ENCODE peak calls at places on chromosomes 5 and 9, in six cellular contexts. One of them, this sample, is unnamed.
A peak's percentile ranks its signal among the peaks of the same experiment; 100 is the strongest.

GRCh38 chr9:136808075-136808780 is 480 bp downstream of the RABL6 start:
- DNase-seq in tibial nerve: no peak
- DNase-seq in CD4-positive, CD25-positive, alpha-beta regulatory T cell: peak; percentile 49
- DNase-seq in A549: no peak
- DNase-seq in fibroblast of lung: no peak
- DNase-seq in uterus: no peak
- DNase-seq in this sample: peak; percentile 63

GRCh38 chr5:2841208-2841607 is 89.7 kb upstream of the IRX2 start:
- DNase-seq in tibial nerve: no peak
- DNase-seq in CD4-positive, CD25-positive, alpha-beta regulatory T cell: no peak
- DNase-seq in A549: no peak
- DNase-seq in fibroblast of lung: no peak
- DNase-seq in uterus: no peak
- DNase-seq in this sample: no peak

GRCh38 chr9:37471942-37472679 is 6.9 kb upstream of the ZBTB5 start:
- DNase-seq in tibial nerve: peak; percentile 13
- DNase-seq in CD4-positive, CD25-positive, alpha-beta regulatory T cell: no peak
- DNase-seq in A549: peak; percentile 89
- DNase-seq in fibroblast of lung: peak; percentile 74
- DNase-seq in uterus: no peak
- DNase-seq in this sample: no peak

GRCh38 chr5:179319741-179320281 is 25.4 kb downstream of the ADAMTS2 start:
- DNase-seq in tibial nerve: no peak
- DNase-seq in CD4-positive, CD25-positive, alpha-beta regulatory T cell: no peak
- DNase-seq in A549: no peak
- DNase-seq in fibroblast of lung: peak; percentile 52
- DNase-seq in uterus: no peak
- DNase-seq in this sample: no peak

GRCh38 chr5:16914584-16914983 is 21.5 kb downstream of the MYO10 start:
- DNase-seq in tibial nerve: no peak
- DNase-seq in CD4-positive, CD25-positive, alpha-beta regulatory T cell: no peak
- DNase-seq in A549: no peak
- DNase-seq in fibroblast of lung: no peak
- DNase-seq in uterus: no peak
- DNase-seq in this sample: no peak

GRCh38 chr5:44051591-44051990 is 337.6 kb downstream of the FGF10 start:
- DNase-seq in tibial nerve: no peak
- DNase-seq in CD4-positive, CD25-positive, alpha-beta regulatory T cell: no peak
- DNase-seq in A549: no peak
- DNase-seq in fibroblast of lung: no peak
- DNase-seq in uterus: no peak
- DNase-seq in this sample: no peak

GRCh38 chr5:107294669-107295068 is 376.1 kb downstream of the EFNA5 start:
- DNase-seq in tibial nerve: no peak
- DNase-seq in CD4-positive, CD25-positive, alpha-beta regulatory T cell: no peak
- DNase-seq in A549: no peak
- DNase-seq in fibroblast of lung: no peak
- DNase-seq in uterus: no peak
- DNase-seq in this sample: no peak

GRCh38 chr9:125366676-125367075 is 105.0 kb downstream of the GAPVD1 start:
- DNase-seq in tibial nerve: no peak
- DNase-seq in CD4-positive, CD25-positive, alpha-beta regulatory T cell: no peak
- DNase-seq in A549: no peak
- DNase-seq in fibroblast of lung: no peak
- DNase-seq in uterus: no peak
- DNase-seq in this sample: no peak

GRCh38 chr9:136951541-136952353 is at the start of gene LCN12:
- DNase-seq in tibial nerve: no peak
- DNase-seq in CD4-positive, CD25-positive, alpha-beta regulatory T cell: no peak
- DNase-seq in A549: no peak
- DNase-seq in fibroblast of lung: no peak
- DNase-seq in uterus: no peak
- DNase-seq in this sample: peak; percentile 19

GRCh38 chr9:115192280-115192679 is 74.3 kb upstream of the TNC start:
- DNase-seq in tibial nerve: peak; percentile 36
- DNase-seq in CD4-positive, CD25-positive, alpha-beta regulatory T cell: no peak
- DNase-seq in A549: no peak
- DNase-seq in fibroblast of lung: no peak
- DNase-seq in uterus: no peak
- DNase-seq in this sample: no peak

GRCh38 chr9:127682351-127683136 is 24.2 kb upstream of the CFAP157 start:
- DNase-seq in tibial nerve: no peak
- DNase-seq in CD4-positive, CD25-positive, alpha-beta regulatory T cell: no peak
- DNase-seq in A549: no peak
- DNase-seq in fibroblast of lung: no peak
- DNase-seq in uterus: no peak
- DNase-seq in this sample: no peak

GRCh38 chr5:10595678-10596309 is 31.9 kb downstream of the ANKRD33B start:
- DNase-seq in tibial nerve: peak; percentile 60
- DNase-seq in CD4-positive, CD25-positive, alpha-beta regulatory T cell: no peak
- DNase-seq in A549: peak; percentile 92
- DNase-seq in fibroblast of lung: peak; percentile 92
- DNase-seq in uterus: peak; percentile 73
- DNase-seq in this sample: no peak

GRCh38 chr5:179436321-179437122 is 91.3 kb upstream of the ADAMTS2 start:
- DNase-seq in tibial nerve: no peak
- DNase-seq in CD4-positive, CD25-positive, alpha-beta regulatory T cell: no peak
- DNase-seq in A549: no peak
- DNase-seq in fibroblast of lung: no peak
- DNase-seq in uterus: no peak
- DNase-seq in this sample: no peak

GRCh38 chr9:108117775-108118174 is 628.2 kb upstream of the KLF4 start:
- DNase-seq in tibial nerve: no peak
- DNase-seq in CD4-positive, CD25-positive, alpha-beta regulatory T cell: no peak
- DNase-seq in A549: no peak
- DNase-seq in fibroblast of lung: no peak
- DNase-seq in uterus: no peak
- DNase-seq in this sample: no peak

GRCh38 chr5:179900206-179900605 is 7.5 kb downstream of the TBC1D9B start:
- DNase-seq in tibial nerve: no peak
- DNase-seq in CD4-positive, CD25-positive, alpha-beta regulatory T cell: no peak
- DNase-seq in A549: no peak
- DNase-seq in fibroblast of lung: no peak
- DNase-seq in uterus: no peak
- DNase-seq in this sample: no peak

GRCh38 chr5:36836831-36837230 is 39.7 kb upstream of the NIPBL start:
- DNase-seq in tibial nerve: no peak
- DNase-seq in CD4-positive, CD25-positive, alpha-beta regulatory T cell: no peak
- DNase-seq in A549: no peak
- DNase-seq in fibroblast of lung: no peak
- DNase-seq in uterus: no peak
- DNase-seq in this sample: no peak

GRCh38 chr5:95760291-95761191 is 29.4 kb downstream of the RHOBTB3 start:
- DNase-seq in tibial nerve: no peak
- DNase-seq in CD4-positive, CD25-positive, alpha-beta regulatory T cell: peak; percentile 44
- DNase-seq in A549: no peak
- DNase-seq in fibroblast of lung: peak; percentile 92
- DNase-seq in uterus: no peak
- DNase-seq in this sample: no peak

GRCh38 chr5:154378134-154378533 is 67.7 kb upstream of the SAP30L start:
- DNase-seq in tibial nerve: no peak
- DNase-seq in CD4-positive, CD25-positive, alpha-beta regulatory T cell: no peak
- DNase-seq in A549: no peak
- DNase-seq in fibroblast of lung: no peak
- DNase-seq in uterus: no peak
- DNase-seq in this sample: no peak

GRCh38 chr5:10555134-10555733 is 8.6 kb upstream of the ANKRD33B start:
- DNase-seq in tibial nerve: no peak
- DNase-seq in CD4-positive, CD25-positive, alpha-beta regulatory T cell: no peak
- DNase-seq in A549: peak; percentile 85
- DNase-seq in fibroblast of lung: peak; percentile 67
- DNase-seq in uterus: peak; percentile 12
- DNase-seq in this sample: no peak

GRCh38 chr9:37531699-37532098 is 44.5 kb downstream of the FBXO10 start:
- DNase-seq in tibial nerve: no peak
- DNase-seq in CD4-positive, CD25-positive, alpha-beta regulatory T cell: peak; percentile 51
- DNase-seq in A549: no peak
- DNase-seq in fibroblast of lung: no peak
- DNase-seq in uterus: no peak
- DNase-seq in this sample: no peak

GRCh38 chr9:73183917-73184861 is 32.5 kb downstream of the ANXA1 start:
- DNase-seq in tibial nerve: no peak
- DNase-seq in CD4-positive, CD25-positive, alpha-beta regulatory T cell: peak; percentile 55
- DNase-seq in A549: no peak
- DNase-seq in fibroblast of lung: peak; percentile 77
- DNase-seq in uterus: no peak
- DNase-seq in this sample: no peak

GRCh38 chr5:181281077-181281983 is 20.4 kb upstream of the TRIM52 start:
- DNase-seq in tibial nerve: no peak
- DNase-seq in CD4-positive, CD25-positive, alpha-beta regulatory T cell: no peak
- DNase-seq in A549: no peak
- DNase-seq in fibroblast of lung: no peak
- DNase-seq in uterus: no peak
- DNase-seq in this sample: no peak

GRCh38 chr5:133664422-133664821 is 52.1 kb upstream of the FSTL4 start:
- DNase-seq in tibial nerve: no peak
- DNase-seq in CD4-positive, CD25-positive, alpha-beta regulatory T cell: no peak
- DNase-seq in A549: peak; percentile 86
- DNase-seq in fibroblast of lung: no peak
- DNase-seq in uterus: no peak
- DNase-seq in this sample: no peak

GRCh38 chr5:29231153-29231552 is 1962.3 kb upstream of the CDH6 start:
- DNase-seq in tibial nerve: no peak
- DNase-seq in CD4-positive, CD25-positive, alpha-beta regulatory T cell: no peak
- DNase-seq in A549: no peak
- DNase-seq in fibroblast of lung: no peak
- DNase-seq in uterus: no peak
- DNase-seq in this sample: no peak

GRCh38 chr5:14741721-14742426 is 77.4 kb downstream of the OTULIN start:
- DNase-seq in tibial nerve: no peak
- DNase-seq in CD4-positive, CD25-positive, alpha-beta regulatory T cell: no peak
- DNase-seq in A549: no peak
- DNase-seq in fibroblast of lung: no peak
- DNase-seq in uterus: no peak
- DNase-seq in this sample: peak; percentile 69

GRCh38 chr5:127184841-127185240 is 105.8 kb upstream of the MEGF10 start:
- DNase-seq in tibial nerve: no peak
- DNase-seq in CD4-positive, CD25-positive, alpha-beta regulatory T cell: no peak
- DNase-seq in A549: no peak
- DNase-seq in fibroblast of lung: no peak
- DNase-seq in uterus: no peak
- DNase-seq in this sample: no peak

GRCh38 chr5:163912023-163912422 is 406.6 kb downstream of the MAT2B start:
- DNase-seq in tibial nerve: no peak
- DNase-seq in CD4-positive, CD25-positive, alpha-beta regulatory T cell: no peak
- DNase-seq in A549: no peak
- DNase-seq in fibroblast of lung: no peak
- DNase-seq in uterus: no peak
- DNase-seq in this sample: no peak

GRCh38 chr9:37700900-37701299 is 50.1 kb downstream of the FRMPD1 start:
- DNase-seq in tibial nerve: no peak
- DNase-seq in CD4-positive, CD25-positive, alpha-beta regulatory T cell: no peak
- DNase-seq in A549: no peak
- DNase-seq in fibroblast of lung: no peak
- DNase-seq in uterus: no peak
- DNase-seq in this sample: no peak

GRCh38 chr5:179603308-179603707 is 20.2 kb downstream of the HNRNPH1 start:
- DNase-seq in tibial nerve: no peak
- DNase-seq in CD4-positive, CD25-positive, alpha-beta regulatory T cell: no peak
- DNase-seq in A549: no peak
- DNase-seq in fibroblast of lung: no peak
- DNase-seq in uterus: no peak
- DNase-seq in this sample: no peak

DNA sequence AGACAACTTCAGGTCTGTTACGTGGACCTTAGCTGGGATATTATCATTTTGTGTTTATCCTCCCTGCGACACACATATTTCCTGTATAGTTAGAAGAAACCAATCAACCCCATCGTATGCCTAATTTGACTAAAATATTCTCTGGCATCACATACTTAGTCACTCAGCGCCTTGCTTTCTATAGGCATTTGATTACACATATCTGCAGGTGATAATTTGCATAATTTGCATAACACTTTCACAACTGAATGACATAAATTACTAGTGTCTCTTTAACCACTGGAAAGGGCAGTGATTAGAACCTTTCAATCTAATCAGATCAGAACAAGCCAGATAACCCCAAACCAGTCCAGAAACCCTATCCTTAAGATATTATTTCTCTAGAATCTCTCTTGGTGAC is 390.2 kb downstream of the TLR4 start:
- DNase-seq in tibial nerve: no peak
- DNase-seq in CD4-positive, CD25-positive, alpha-beta regulatory T cell: no peak
- DNase-seq in A549: no peak
- DNase-seq in fibroblast of lung: no peak
- DNase-seq in uterus: no peak
- DNase-seq in this sample: no peak
- H3K9me3 ChIP-seq in tibial nerve: no peaks in the 10 kb centered on the region
- H3K9me3 ChIP-seq in CD4-positive, CD25-positive, alpha-beta regulatory T cell: no peaks in the 10 kb centered on the region
- H3K9me3 ChIP-seq in A549: no peaks in the 10 kb centered on the region
- H3K9me3 ChIP-seq in fibroblast of lung: no peaks in the 10 kb centered on the region
- H3K9me3 ChIP-seq in uterus: no peaks in the 10 kb centered on the region
- H3K9me3 ChIP-seq in this sample: no peaks in the 10 kb centered on the region

GRCh38 chr5:149641000-149641576 is 59.8 kb downstream of the ARHGEF37 start:
- DNase-seq in tibial nerve: peak; percentile 27
- DNase-seq in CD4-positive, CD25-positive, alpha-beta regulatory T cell: no peak
- DNase-seq in A549: no peak
- DNase-seq in fibroblast of lung: peak; percentile 90
- DNase-seq in uterus: peak; percentile 93
- DNase-seq in this sample: no peak
- H3K4me3 ChIP-seq in tibial nerve: no peak overlapping the region
- H3K4me3 ChIP-seq in CD4-positive, CD25-positive, alpha-beta regulatory T cell: no peak overlapping the region
- H3K4me3 ChIP-seq in A549: no peak overlapping the region
- H3K4me3 ChIP-seq in fibroblast of lung: peak overlapping the region; percentile 38
- H3K4me3 ChIP-seq in uterus: peak overlapping the region; percentile 27
- H3K4me3 ChIP-seq in this sample: no peak overlapping the region

GRCh38 chr9:92984976-92985375 is 37.7 kb downstream of the FGD3 start:
- DNase-seq in tibial nerve: no peak
- DNase-seq in CD4-positive, CD25-positive, alpha-beta regulatory T cell: no peak
- DNase-seq in A549: no peak
- DNase-seq in fibroblast of lung: no peak
- DNase-seq in uterus: no peak
- DNase-seq in this sample: no peak
- H3K9me3 ChIP-seq in tibial nerve: no peaks in the 10 kb centered on the region
- H3K9me3 ChIP-seq in CD4-positive, CD25-positive, alpha-beta regulatory T cell: peaks cover 12% of the 10 kb centered on the region
- H3K9me3 ChIP-seq in A549: peaks cover 39% of the 10 kb centered on the region
- H3K9me3 ChIP-seq in fibroblast of lung: no peaks in the 10 kb centered on the region
- H3K9me3 ChIP-seq in uterus: no peaks in the 10 kb centered on the region
- H3K9me3 ChIP-seq in this sample: no peaks in the 10 kb centered on the region

GRCh38 chr5:177456591-177456964 is 10.0 kb downstream of the PRR7 start:
- DNase-seq in tibial nerve: no peak
- DNase-seq in CD4-positive, CD25-positive, alpha-beta regulatory T cell: no peak
- DNase-seq in A549: no peak
- DNase-seq in fibroblast of lung: no peak
- DNase-seq in uterus: no peak
- DNase-seq in this sample: no peak
- H3K4me3 ChIP-seq in tibial nerve: no peak overlapping the region
- H3K4me3 ChIP-seq in CD4-positive, CD25-positive, alpha-beta regulatory T cell: no peak overlapping the region
- H3K4me3 ChIP-seq in A549: no peak overlapping the region
- H3K4me3 ChIP-seq in fibroblast of lung: no peak overlapping the region
- H3K4me3 ChIP-seq in uterus: no peak overlapping the region
- H3K4me3 ChIP-seq in this sample: peak overlapping the region; percentile 93

GRCh38 chr5:25754895-25755294 is 1110.1 kb upstream of the CDH10 start:
- DNase-seq in tibial nerve: no peak
- DNase-seq in CD4-positive, CD25-positive, alpha-beta regulatory T cell: no peak
- DNase-seq in A549: no peak
- DNase-seq in fibroblast of lung: no peak
- DNase-seq in uterus: no peak
- DNase-seq in this sample: no peak
- H3K9me3 ChIP-seq in tibial nerve: no peaks in the 10 kb centered on the region
- H3K9me3 ChIP-seq in CD4-positive, CD25-positive, alpha-beta regulatory T cell: peaks cover 22% of the 10 kb centered on the region
- H3K9me3 ChIP-seq in A549: peaks cover 8% of the 10 kb centered on the region
- H3K9me3 ChIP-seq in fibroblast of lung: no peaks in the 10 kb centered on the region
- H3K9me3 ChIP-seq in uterus: no peaks in the 10 kb centered on the region
- H3K9me3 ChIP-seq in this sample: no peaks in the 10 kb centered on the region